ENCODE peak calls at places on chromosomes 7 and 10, in six cellular contexts. P, J, Z, L, Q and K are unnamed samples.

GRCh38 chr7:107643407-107643806 is 17.2 kb upstream of the SLC26A4 start:
- DNase-seq in Z (peak), J (no peak), P (no peak), Q (peak), L (no peak), K (peak)

GRCh38 chr7:45324683-45325237 is 167.2 kb downstream of the RAMP3 start:
- DNase-seq in L (no peak), Z (no peak), P (no peak), Q (no peak), J (no peak), K (no peak)

GRCh38 chr10:70265032-70265689 is 18.6 kb downstream of the NPFFR1 start:
- DNase-seq in L (no peak), P (no peak), Q (no peak), Z (no peak), J (no peak), K (no peak)

GRCh38 chr10:47016564-47016963 is 105.3 kb downstream of the PTPN20 start:
- DNase-seq in P (no peak), L (no peak), Z (no peak), Q (no peak), J (no peak), K (no peak)

GRCh38 chr10:121450247-121450646 is 148.0 kb downstream of the FGFR2 start:
- DNase-seq in Z (no peak), Q (no peak), L (no peak), P (no peak), J (no peak), K (no peak)

GRCh38 chr7:219581-220150 is 27.3 kb downstream of the FAM20C start:
- DNase-seq in L (no peak), P (no peak), Q (no peak), Z (no peak), J (no peak), K (no peak)

GRCh38 chr10:66586073-66586472 is 339.8 kb upstream of the LRRTM3 start:
- DNase-seq in J (no peak), L (no peak), Z (peak), P (no peak), Q (no peak), K (peak)

GRCh38 chr7:101112233-101112632 is 14.7 kb upstream of the SERPINE1 start:
- DNase-seq in L (peak), P (no peak), Z (peak), J (peak), Q (peak), K (peak)

GRCh38 chr7:85030893-85031292 is 156.0 kb downstream of the SEMA3D start:
- DNase-seq in Q (peak), Z (peak), L (no peak), P (no peak), J (no peak), K (no peak)

GRCh38 chr7:12490105-12490688 is 80.3 kb upstream of the SCIN start:
- DNase-seq in P (no peak), Z (peak), Q (no peak), J (no peak), L (no peak), K (no peak)

GRCh38 chr7:140238778-140239652 is 62.2 kb upstream of the KDM7A start:
- DNase-seq in Q (no peak), J (no peak), Z (no peak), L (no peak), P (no peak), K (no peak)

GRCh38 chr7:80833289-80834104 is 85.4 kb downstream of the SEMA3C start:
- DNase-seq in J (no peak), L (no peak), Q (no peak), Z (peak), P (no peak), K (peak)

GRCh38 chr10:99720387-99720786 is 11.5 kb downstream of the COX15 start:
- DNase-seq in Q (no peak), Z (no peak), P (no peak), J (no peak), L (no peak), K (no peak)

GRCh38 chr10:70602665-70603438 is at the start of gene PRF1:
- DNase-seq in L (no peak), Q (no peak), J (no peak), Z (no peak), P (peak), K (no peak)

GRCh38 chr7:10299384-10299783 is 674.3 kb upstream of the PHF14 start:
- DNase-seq in Q (no peak), J (no peak), L (no peak), Z (no peak), P (no peak), K (no peak)

GRCh38 chr7:39605087-39605486 is 18.3 kb upstream of the RALA start:
- DNase-seq in Z (no peak), P (no peak), J (no peak), Q (no peak), L (no peak), K (no peak)

GRCh38 chr7:80040335-80040734 is 94.3 kb upstream of the GNAI1 start:
- DNase-seq in L (no peak), P (no peak), J (no peak), Q (no peak), Z (no peak), K (no peak)

GRCh38 chr10:5546891-5547683 is 22.3 kb downstream of the CALML3 start:
- DNase-seq in Q (peak), L (no peak), P (no peak), Z (no peak), J (peak), K (no peak)

GRCh38 chr7:129073738-129074137 is 18.8 kb upstream of the TNPO3 start:
- DNase-seq in J (no peak), Q (no peak), L (no peak), Z (no peak), P (no peak), K (no peak)

GRCh38 chr7:155360495-155361362 is 63.1 kb downstream of the INSIG1 start:
- DNase-seq in J (no peak), L (no peak), Z (no peak), P (no peak), Q (no peak), K (no peak)

GRCh38 chr10:84214612-84215235 is 10.6 kb downstream of the LRIT2 start:
- DNase-seq in Z (no peak), J (no peak), L (peak), P (no peak), Q (no peak), K (no peak)

GRCh38 chr10:84212015-84212414 is 13.3 kb downstream of the LRIT2 start:
- DNase-seq in L (peak), Q (no peak), P (no peak), J (no peak), Z (no peak), K (no peak)

GRCh38 chr10:84211566-84211965 is 13.8 kb downstream of the LRIT2 start:
- DNase-seq in Q (no peak), P (no peak), J (no peak), Z (no peak), L (peak), K (no peak)

GRCh38 chr10:84213076-84213475 is 12.3 kb downstream of the LRIT2 start:
- DNase-seq in L (peak), P (no peak), Z (no peak), Q (no peak), J (no peak), K (no peak)

DNA sequence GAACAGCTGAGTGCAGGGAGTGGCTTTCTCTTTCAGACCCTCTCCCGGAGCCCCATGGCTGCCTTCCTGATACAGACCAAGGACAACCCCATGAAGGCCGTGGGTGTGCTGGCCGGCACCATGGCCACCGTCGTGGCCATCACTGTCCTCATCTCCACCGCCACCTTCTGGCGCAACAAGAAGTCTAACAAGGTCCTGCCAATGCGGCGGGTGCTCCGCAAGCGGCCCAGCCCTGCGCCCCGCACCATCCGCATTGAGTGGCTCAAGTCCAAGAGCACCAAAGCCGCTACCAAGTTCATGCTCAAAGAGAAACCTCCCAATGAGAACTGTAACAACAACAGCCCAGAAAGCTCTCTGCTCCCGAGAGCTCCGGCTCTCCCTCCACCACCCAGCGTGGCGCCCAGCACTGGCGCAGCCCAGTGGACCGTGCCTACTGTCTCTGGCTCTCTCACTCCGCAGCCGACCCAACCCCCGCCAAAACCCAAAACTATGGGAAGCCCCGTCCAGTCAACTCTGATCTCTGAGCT is 11.2 kb downstream of the LRIT2 start:
- DNase-seq in J (no peak), L (peak), Z (no peak), Q (no peak), P (no peak), K (no peak)
- H3K4me3 ChIP-seq in J (no peak), L (no peak), Z (no peak), Q (no peak), P (no peak), K (no peak)

DNA sequence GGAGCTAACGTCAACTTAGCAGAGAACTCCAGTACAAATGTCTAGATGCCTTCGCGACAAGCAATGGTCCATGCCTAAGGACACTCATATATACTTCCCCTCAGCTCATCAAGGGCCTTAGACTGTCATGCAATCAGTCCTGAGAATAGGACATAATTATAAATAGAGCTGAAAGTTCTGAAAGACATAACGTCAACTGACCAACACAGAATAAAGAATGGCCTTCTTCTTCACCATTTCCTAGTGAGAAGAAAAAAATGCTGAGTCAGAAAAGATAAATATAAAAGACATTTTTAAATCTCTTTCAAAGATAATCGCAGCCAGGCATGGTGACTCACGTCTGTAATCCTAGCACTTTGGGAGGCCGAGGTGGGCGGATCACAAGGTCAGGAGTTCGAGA is 83.2 kb downstream of the ARMH3 start:
- DNase-seq in L (no peak), P (no peak), Z (no peak), J (no peak), Q (no peak), K (no peak)
- H3K4me3 ChIP-seq in L (no peak), P (no peak), Z (no peak), J (no peak), Q (no peak), K (no peak)

GRCh38 chr7:1741751-1742554 is 71.9 kb downstream of the ELFN1 start:
- DNase-seq in Z (no peak), L (no peak), J (peak), Q (no peak), P (no peak), K (no peak)
- H3K4me3 ChIP-seq in Z (no peak), L (no peak), J (peak), Q (no peak), P (no peak), K (no peak)

DNA sequence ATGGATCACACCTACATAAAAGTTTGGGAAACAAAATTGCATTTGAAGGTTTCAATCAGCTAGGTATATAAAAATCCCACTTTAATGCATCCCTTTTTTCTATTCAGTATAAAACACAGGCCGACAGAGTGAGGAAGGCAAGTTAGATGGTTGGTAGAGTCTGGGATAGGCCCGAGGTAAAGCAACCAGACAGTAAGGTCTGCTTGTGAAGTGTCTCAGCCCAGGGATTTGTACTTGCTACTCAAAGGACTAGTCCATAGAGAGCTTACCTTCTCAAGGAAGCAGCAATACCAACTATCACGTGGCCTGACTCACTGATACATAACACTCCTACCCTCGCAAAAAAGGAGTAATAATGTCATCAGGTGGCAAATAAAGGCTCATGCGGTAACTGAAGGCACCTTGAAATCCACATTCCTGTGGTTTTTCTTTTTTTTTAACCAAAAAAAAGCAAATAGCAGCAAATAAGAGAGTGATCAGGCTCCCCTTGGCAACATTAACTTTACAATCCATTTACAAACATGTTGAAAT is 56.2 kb upstream of the ATP6V0A4 start:
- DNase-seq in Z (no peak), Q (no peak), L (no peak), J (no peak), P (no peak), K (no peak)
- H3K4me3 ChIP-seq in Z (no peak), Q (no peak), L (no peak), J (no peak), P (no peak), K (no peak)

DNA sequence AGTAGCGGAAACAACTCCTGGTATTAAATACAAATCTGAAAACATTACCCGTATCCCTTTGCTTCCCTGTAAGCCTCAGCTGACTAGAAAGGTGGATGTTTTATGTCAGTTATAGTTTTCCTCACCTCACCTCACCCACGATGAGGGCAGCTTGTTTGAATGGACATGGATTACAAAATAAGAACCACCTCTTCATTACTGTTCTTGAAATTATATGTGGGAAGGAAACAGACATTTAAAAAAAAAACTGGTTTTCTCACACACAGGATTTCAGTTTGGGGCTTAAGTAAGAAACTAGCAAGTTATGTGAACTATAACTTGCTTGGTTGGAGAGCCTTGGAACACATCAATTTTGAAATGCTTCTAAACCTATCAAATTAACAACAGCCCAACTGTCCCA is 232.9 kb upstream of the CCDC6 start:
- DNase-seq in Q (no peak), Z (no peak), P (no peak), L (no peak), J (no peak), K (no peak)
- H3K4me3 ChIP-seq in Q (no peak), Z (no peak), P (no peak), L (no peak), J (peak), K (no peak)

GRCh38 chr10:124416733-124417132 is 2.0 kb downstream of the OAT start:
- DNase-seq in Z (peak), L (no peak), Q (peak), J (no peak), P (no peak), K (no peak)
- H3K4me3 ChIP-seq in Z (peak), L (peak), Q (no peak), J (peak), P (no peak), K (no peak)

GRCh38 chr10:102297132-102297531 is 51.8 kb downstream of the GBF1 start:
- DNase-seq in Z (no peak), Q (no peak), J (no peak), P (no peak), L (no peak), K (no peak)

GRCh38 chr10:102302611-102303010 is 57.3 kb downstream of the GBF1 start:
- DNase-seq in P (no peak), J (no peak), Z (peak), L (no peak), Q (peak), K (no peak)

GRCh38 chr10:102298899-102299298 is 53.6 kb downstream of the GBF1 start:
- DNase-seq in J (no peak), L (no peak), Z (no peak), P (no peak), Q (no peak), K (no peak)

GRCh38 chr10:102299873-102300272 is 54.5 kb downstream of the GBF1 start:
- DNase-seq in L (no peak), Z (peak), J (no peak), Q (peak), P (no peak), K (no peak)

GRCh38 chr10:102300289-102300843 is 55.0 kb downstream of the GBF1 start:
- DNase-seq in J (no peak), P (no peak), L (no peak), Q (peak), Z (peak), K (no peak)
- H3K4me3 ChIP-seq in J (peak), P (peak), L (no peak), Q (no peak), Z (no peak), K (no peak)